ENCODE peak calls at places on chromosome 14, in five cellular contexts. One of them, this sample, is unnamed.

GRCh38 chr14:71730471-71730870 is 201.8 kb upstream of the RGS6 start:
- DNase-seq in transverse colon: no peak
- DNase-seq in PC-9: no peak
- DNase-seq in endothelial cell: no peak
- DNase-seq in BE2C: no peak
- DNase-seq in this sample: no peak

GRCh38 chr14:71328954-71329353 is 421.7 kb downstream of the PCNX1 start:
- DNase-seq in transverse colon: no peak
- DNase-seq in PC-9: no peak
- DNase-seq in endothelial cell: no peak
- DNase-seq in BE2C: no peak
- DNase-seq in this sample: no peak

GRCh38 chr14:51653096-51653814 is 1.5 kb downstream of the FRMD6 start:
- DNase-seq in transverse colon: no peak
- DNase-seq in PC-9: peak; percentile 7
- DNase-seq in endothelial cell: peak; percentile 21
- DNase-seq in BE2C: no peak
- DNase-seq in this sample: no peak

GRCh38 chr14:32932302-32932920 is 6.3 kb upstream of the NPAS3 start:
- DNase-seq in transverse colon: no peak
- DNase-seq in PC-9: no peak
- DNase-seq in endothelial cell: no peak
- DNase-seq in BE2C: no peak
- DNase-seq in this sample: no peak

GRCh38 chr14:38143651-38144505 is 63.8 kb upstream of the SSTR1 start:
- DNase-seq in transverse colon: no peak
- DNase-seq in PC-9: no peak
- DNase-seq in endothelial cell: no peak
- DNase-seq in BE2C: no peak
- DNase-seq in this sample: peak; percentile 18

GRCh38 chr14:103243764-103244737 is 90.0 kb upstream of the EIF5 start:
- DNase-seq in transverse colon: no peak
- DNase-seq in PC-9: no peak
- DNase-seq in endothelial cell: no peak
- DNase-seq in BE2C: no peak
- DNase-seq in this sample: no peak

GRCh38 chr14:47678157-47678556 is 2.8 kb upstream of the MDGA2 start:
- DNase-seq in transverse colon: no peak
- DNase-seq in PC-9: no peak
- DNase-seq in endothelial cell: no peak
- DNase-seq in BE2C: no peak
- DNase-seq in this sample: no peak

GRCh38 chr14:103543140-103543539 is 14.1 kb downstream of the TRMT61A start:
- DNase-seq in transverse colon: no peak
- DNase-seq in PC-9: peak; percentile 57
- DNase-seq in endothelial cell: no peak
- DNase-seq in BE2C: peak; percentile 14
- DNase-seq in this sample: no peak

GRCh38 chr14:39102265-39102968 is 618 bp downstream of the SEC23A start:
- DNase-seq in transverse colon: peak; percentile 73
- DNase-seq in PC-9: no peak
- DNase-seq in endothelial cell: no peak
- DNase-seq in BE2C: no peak
- DNase-seq in this sample: no peak

GRCh38 chr14:54490448-54490805 is 1.6 kb upstream of the GMFB start:
- DNase-seq in transverse colon: no peak
- DNase-seq in PC-9: peak; percentile 39
- DNase-seq in endothelial cell: no peak
- DNase-seq in BE2C: no peak
- DNase-seq in this sample: no peak

GRCh38 chr14:90518941-90519256 is 122.1 kb downstream of the CALM1 start:
- DNase-seq in transverse colon: peak; percentile 54
- DNase-seq in PC-9: no peak
- DNase-seq in endothelial cell: peak; percentile 58
- DNase-seq in BE2C: no peak
- DNase-seq in this sample: no peak

GRCh38 chr14:67515386-67516079 is 17.6 kb upstream of the PLEKHH1 start:
- DNase-seq in transverse colon: no peak
- DNase-seq in PC-9: peak; percentile 20
- DNase-seq in endothelial cell: no peak
- DNase-seq in BE2C: peak; percentile 18
- DNase-seq in this sample: no peak

GRCh38 chr14:20866194-20866593 is 25.0 kb upstream of the RNASE3 start:
- DNase-seq in transverse colon: no peak
- DNase-seq in PC-9: no peak
- DNase-seq in endothelial cell: no peak
- DNase-seq in BE2C: no peak
- DNase-seq in this sample: no peak

GRCh38 chr14:20866963-20867362 is 24.2 kb upstream of the RNASE3 start:
- DNase-seq in transverse colon: no peak
- DNase-seq in PC-9: no peak
- DNase-seq in endothelial cell: peak; percentile 33
- DNase-seq in BE2C: no peak
- DNase-seq in this sample: no peak
- TF ChIP-seq CTCF in transverse colon: no peak
- TF ChIP-seq CTCF in PC-9: peak; percentile 48
- TF ChIP-seq CTCF in endothelial cell: peak; percentile 39
- TF ChIP-seq CTCF in BE2C: peak; percentile 46
- TF ChIP-seq CTCF in this sample: peak; percentile 29

GRCh38 chr14:65103150-65103760 is 938 bp upstream of the MAX start:
- DNase-seq in transverse colon: no peak
- DNase-seq in PC-9: peak; percentile 14
- DNase-seq in endothelial cell: no peak
- DNase-seq in BE2C: peak; percentile 27
- DNase-seq in this sample: no peak
- TF ChIP-seq CTCF in transverse colon: no peak
- TF ChIP-seq CTCF in PC-9: peak; percentile 52
- TF ChIP-seq CTCF in endothelial cell: no peak
- TF ChIP-seq CTCF in BE2C: peak; percentile 37
- TF ChIP-seq CTCF in this sample: peak; percentile 5

GRCh38 chr14:22658951-22659350 is 14.8 kb upstream of the OR6J1 start:
- DNase-seq in transverse colon: no peak
- DNase-seq in PC-9: no peak
- DNase-seq in endothelial cell: no peak
- DNase-seq in BE2C: no peak
- DNase-seq in this sample: no peak

GRCh38 chr14:22656945-22657711 is 13.0 kb upstream of the OR6J1 start:
- DNase-seq in transverse colon: no peak
- DNase-seq in PC-9: no peak
- DNase-seq in endothelial cell: no peak
- DNase-seq in BE2C: no peak
- DNase-seq in this sample: no peak

GRCh38 chr14:22656226-22656625 is 12.1 kb upstream of the OR6J1 start:
- DNase-seq in transverse colon: no peak
- DNase-seq in PC-9: no peak
- DNase-seq in endothelial cell: no peak
- DNase-seq in BE2C: no peak
- DNase-seq in this sample: no peak

GRCh38 chr14:22660654-22661053 is 16.5 kb upstream of the OR6J1 start:
- DNase-seq in transverse colon: no peak
- DNase-seq in PC-9: no peak
- DNase-seq in endothelial cell: no peak
- DNase-seq in BE2C: no peak
- DNase-seq in this sample: no peak

GRCh38 chr14:22657861-22658260 is 13.7 kb upstream of the OR6J1 start:
- DNase-seq in transverse colon: no peak
- DNase-seq in PC-9: no peak
- DNase-seq in endothelial cell: no peak
- DNase-seq in BE2C: no peak
- DNase-seq in this sample: no peak
- TF ChIP-seq CTCF in transverse colon: no peak
- TF ChIP-seq CTCF in PC-9: peak; percentile 44
- TF ChIP-seq CTCF in endothelial cell: no peak
- TF ChIP-seq CTCF in BE2C: peak; percentile 45
- TF ChIP-seq CTCF in this sample: peak; percentile 32

GRCh38 chr14:56554301-56554700 is 25.3 kb upstream of the TMEM260 start:
- DNase-seq in transverse colon: no peak
- DNase-seq in PC-9: no peak
- DNase-seq in endothelial cell: no peak
- DNase-seq in BE2C: no peak
- DNase-seq in this sample: no peak

GRCh38 chr14:56549721-56550120 is 29.9 kb upstream of the TMEM260 start:
- DNase-seq in transverse colon: no peak
- DNase-seq in PC-9: no peak
- DNase-seq in endothelial cell: no peak
- DNase-seq in BE2C: no peak
- DNase-seq in this sample: no peak

GRCh38 chr14:56555921-56556570 is 23.6 kb upstream of the TMEM260 start:
- DNase-seq in transverse colon: no peak
- DNase-seq in PC-9: no peak
- DNase-seq in endothelial cell: no peak
- DNase-seq in BE2C: no peak
- DNase-seq in this sample: peak; percentile 7

GRCh38 chr14:56552615-56553014 is 27.0 kb upstream of the TMEM260 start:
- DNase-seq in transverse colon: no peak
- DNase-seq in PC-9: no peak
- DNase-seq in endothelial cell: no peak
- DNase-seq in BE2C: no peak
- DNase-seq in this sample: no peak
- TF ChIP-seq CTCF in transverse colon: no peak
- TF ChIP-seq CTCF in PC-9: no peak
- TF ChIP-seq CTCF in endothelial cell: no peak
- TF ChIP-seq CTCF in BE2C: no peak
- TF ChIP-seq CTCF in this sample: no peak

GRCh38 chr14:23361763-23362162 is 3.2 kb downstream of the EFS start:
- DNase-seq in transverse colon: no peak
- DNase-seq in PC-9: no peak
- DNase-seq in endothelial cell: no peak
- DNase-seq in BE2C: no peak
- DNase-seq in this sample: no peak

GRCh38 chr14:23359722-23360447 is 5.1 kb downstream of the EFS start:
- DNase-seq in transverse colon: no peak
- DNase-seq in PC-9: no peak
- DNase-seq in endothelial cell: no peak
- DNase-seq in BE2C: no peak
- DNase-seq in this sample: no peak

GRCh38 chr14:23361320-23361719 is 3.7 kb downstream of the EFS start:
- DNase-seq in transverse colon: no peak
- DNase-seq in PC-9: no peak
- DNase-seq in endothelial cell: no peak
- DNase-seq in BE2C: no peak
- DNase-seq in this sample: no peak

GRCh38 chr14:23359167-23359626 is 5.8 kb downstream of the EFS start:
- DNase-seq in transverse colon: no peak
- DNase-seq in PC-9: no peak
- DNase-seq in endothelial cell: no peak
- DNase-seq in BE2C: no peak
- DNase-seq in this sample: no peak

GRCh38 chr14:23360496-23360895 is 4.5 kb downstream of the EFS start:
- DNase-seq in transverse colon: no peak
- DNase-seq in PC-9: no peak
- DNase-seq in endothelial cell: no peak
- DNase-seq in BE2C: no peak
- DNase-seq in this sample: no peak
- TF ChIP-seq CTCF in transverse colon: no peak
- TF ChIP-seq CTCF in PC-9: no peak
- TF ChIP-seq CTCF in endothelial cell: no peak
- TF ChIP-seq CTCF in BE2C: peak; percentile 15
- TF ChIP-seq CTCF in this sample: no peak

GRCh38 chr14:99481745-99482099 is 513 bp downstream of the CCNK start:
- DNase-seq in transverse colon: no peak
- DNase-seq in PC-9: no peak
- DNase-seq in endothelial cell: peak; percentile 30
- DNase-seq in BE2C: no peak
- DNase-seq in this sample: no peak

GRCh38 chr14:99478133-99478532 is 2.5 kb downstream of the SETD3 start:
- DNase-seq in transverse colon: no peak
- DNase-seq in PC-9: no peak
- DNase-seq in endothelial cell: no peak
- DNase-seq in BE2C: no peak
- DNase-seq in this sample: no peak

GRCh38 chr14:99479160-99479902 is 1.3 kb downstream of the SETD3 start:
- DNase-seq in transverse colon: no peak
- DNase-seq in PC-9: no peak
- DNase-seq in endothelial cell: no peak
- DNase-seq in BE2C: no peak
- DNase-seq in this sample: no peak

GRCh38 chr14:99480856-99481744 is at the start of the genes CCNK and SETD3:
- DNase-seq in transverse colon: peak; percentile 100
- DNase-seq in PC-9: peak; percentile 94
- DNase-seq in endothelial cell: peak; percentile 99
- DNase-seq in BE2C: peak; percentile 100
- DNase-seq in this sample: peak; percentile 100

GRCh38 chr14:99479903-99480855 is 480 bp downstream of the SETD3 start:
- DNase-seq in transverse colon: peak; percentile 63
- DNase-seq in PC-9: no peak
- DNase-seq in endothelial cell: peak; percentile 58
- DNase-seq in BE2C: peak; percentile 51
- DNase-seq in this sample: no peak
- TF ChIP-seq CTCF in transverse colon: no peak
- TF ChIP-seq CTCF in PC-9: no peak
- TF ChIP-seq CTCF in endothelial cell: no peak
- TF ChIP-seq CTCF in BE2C: peak; percentile 28
- TF ChIP-seq CTCF in this sample: peak; percentile 14

GRCh38 chr14:73267474-73267873 is 30.2 kb downstream of the PAPLN start:
- DNase-seq in transverse colon: no peak
- DNase-seq in PC-9: no peak
- DNase-seq in endothelial cell: no peak
- DNase-seq in BE2C: no peak
- DNase-seq in this sample: no peak
- TF ChIP-seq CTCF in transverse colon: no peak
- TF ChIP-seq CTCF in PC-9: no peak
- TF ChIP-seq CTCF in endothelial cell: no peak
- TF ChIP-seq CTCF in BE2C: no peak
- TF ChIP-seq CTCF in this sample: no peak

GRCh38 chr14:102094101-102094500 is 7.3 kb upstream of the HSP90AA1 start:
- DNase-seq in transverse colon: no peak
- DNase-seq in PC-9: no peak
- DNase-seq in endothelial cell: no peak
- DNase-seq in BE2C: no peak
- DNase-seq in this sample: no peak

GRCh38 chr14:102095231-102095870 is 8.5 kb upstream of the HSP90AA1 start:
- DNase-seq in transverse colon: no peak
- DNase-seq in PC-9: no peak
- DNase-seq in endothelial cell: no peak
- DNase-seq in BE2C: no peak
- DNase-seq in this sample: no peak

GRCh38 chr14:102097441-102098135 is 10.7 kb upstream of the HSP90AA1 start:
- DNase-seq in transverse colon: peak; percentile 33
- DNase-seq in PC-9: peak; percentile 98
- DNase-seq in endothelial cell: no peak
- DNase-seq in BE2C: no peak
- DNase-seq in this sample: no peak

GRCh38 chr14:102095871-102096568 is 9.2 kb upstream of the HSP90AA1 start:
- DNase-seq in transverse colon: no peak
- DNase-seq in PC-9: peak; percentile 39
- DNase-seq in endothelial cell: no peak
- DNase-seq in BE2C: peak; percentile 30
- DNase-seq in this sample: no peak

GRCh38 chr14:102096569-102097188 is 9.8 kb upstream of the HSP90AA1 start:
- DNase-seq in transverse colon: peak; percentile 89
- DNase-seq in PC-9: peak; percentile 88
- DNase-seq in endothelial cell: peak; percentile 84
- DNase-seq in BE2C: peak; percentile 88
- DNase-seq in this sample: peak; percentile 50
- TF ChIP-seq CTCF in transverse colon: peak; percentile 77
- TF ChIP-seq CTCF in PC-9: peak; percentile 98
- TF ChIP-seq CTCF in endothelial cell: peak; percentile 67
- TF ChIP-seq CTCF in BE2C: peak; percentile 91
- TF ChIP-seq CTCF in this sample: peak; percentile 84

GRCh38 chr14:65959563-65960024 is 526.6 kb upstream of the CCDC196 start:
- DNase-seq in transverse colon: no peak
- DNase-seq in PC-9: no peak
- DNase-seq in endothelial cell: no peak
- DNase-seq in BE2C: no peak
- DNase-seq in this sample: no peak
- TF ChIP-seq CTCF in transverse colon: no peak
- TF ChIP-seq CTCF in PC-9: peak; percentile 37
- TF ChIP-seq CTCF in endothelial cell: no peak
- TF ChIP-seq CTCF in BE2C: no peak
- TF ChIP-seq CTCF in this sample: no peak